ENCODE peak calls at places on chromosomes 2 and 18, in nine cellular contexts. R is heart left ventricle; X is fibroblast of lung; H is tibial nerve; U is stomach; P is cardiac muscle cell; Z is CD4-positive, CD25-positive, alpha-beta regulatory T cell; E is ovary; G is tibial artery. O is an unnamed sample.

GRCh38 chr2:62216113-62216512 is 20.2 kb downstream of the B3GNT2 start:
- DNase-seq in U (no peak), G (no peak), P (no peak), Z (no peak), E (peak; percentile 29), R (no peak), X (no peak), H (no peak), O (no peak)

GRCh38 chr2:203330434-203330833 is 2.2 kb downstream of the ABI2 start:
- DNase-seq in H (no peak), P (peak; percentile 71), E (no peak), Z (no peak), R (no peak), G (no peak), U (no peak), X (peak; percentile 45), O (no peak)

GRCh38 chr2:27216416-27217137 is 592 bp upstream of the CAD start:
- DNase-seq in G (peak; percentile 56), P (no peak), H (no peak), R (no peak), E (no peak), X (no peak), U (no peak), Z (no peak), O (peak; percentile 41)

GRCh38 chr2:227214622-227215041 is 50.2 kb downstream of the COL4A3 start:
- DNase-seq in G (no peak), P (no peak), Z (no peak), U (no peak), H (no peak), E (no peak), R (no peak), X (peak; percentile 65), O (no peak)

GRCh38 chr2:105546623-105546964 is 147.7 kb upstream of the FHL2 start:
- DNase-seq in H (no peak), U (no peak), R (no peak), Z (peak; percentile 72), X (no peak), G (no peak), E (no peak), P (no peak), O (no peak)

GRCh38 chr2:120466704-120467054 is 120.7 kb downstream of the INHBB start:
- DNase-seq in E (no peak), X (no peak), G (peak; percentile 10), U (no peak), R (no peak), H (no peak), Z (no peak), P (no peak), O (no peak)

GRCh38 chr2:51165534-51166260 is 133.8 kb upstream of the NRXN1 start:
- DNase-seq in E (no peak), U (no peak), R (no peak), G (no peak), P (peak; percentile 3), H (no peak), Z (no peak), X (no peak), O (no peak)

GRCh38 chr18:61545281-61546245 is 212.3 kb downstream of the CDH20 start:
- DNase-seq in H (no peak), U (no peak), E (no peak), G (no peak), Z (no peak), P (no peak), R (no peak), X (no peak), O (no peak)

GRCh38 chr2:41698787-41699422 is 348.9 kb upstream of the PKDCC start:
- DNase-seq in P (peak; percentile 45), G (peak; percentile 68), H (peak; percentile 24), X (peak; percentile 1), U (no peak), E (peak; percentile 50), R (peak; percentile 44), Z (peak; percentile 16), O (no peak)

GRCh38 chr2:197240713-197241050 is 69.9 kb downstream of the ANKRD44 start:
- DNase-seq in U (no peak), G (no peak), R (no peak), X (no peak), Z (no peak), E (no peak), P (no peak), H (no peak), O (no peak)

GRCh38 chr18:33605250-33605649 is 27.2 kb downstream of the ASXL3 start:
- DNase-seq in E (no peak), P (no peak), Z (no peak), G (no peak), U (no peak), X (no peak), H (no peak), R (no peak), O (no peak)

GRCh38 chr18:49884959-49885358 is 71.6 kb upstream of the ACAA2 start:
- DNase-seq in X (peak; percentile 10), E (no peak), Z (no peak), U (no peak), R (no peak), P (no peak), G (no peak), H (no peak), O (no peak)
- H3K4me3 ChIP-seq in X (no peak overlapping the region), E (no peak overlapping the region), Z (no peak overlapping the region), U (no peak overlapping the region), R (no peak overlapping the region), P (no peak overlapping the region), G (no peak overlapping the region), H (no peak overlapping the region), O (no peak overlapping the region)

GRCh38 chr2:240425697-240426096 is 9.8 kb upstream of the GPC1 start:
- DNase-seq in R (no peak), Z (no peak), E (no peak), G (no peak), P (no peak), U (peak; percentile 3), H (no peak), X (no peak), O (no peak)

GRCh38 chr2:240428245-240428644 is 7.2 kb upstream of the GPC1 start:
- DNase-seq in G (no peak), X (no peak), U (no peak), P (no peak), R (no peak), Z (no peak), H (no peak), E (no peak), O (no peak)

GRCh38 chr2:240427729-240428128 is 7.7 kb upstream of the GPC1 start:
- DNase-seq in H (no peak), Z (no peak), X (no peak), U (no peak), E (no peak), P (no peak), R (no peak), G (no peak), O (no peak)

GRCh38 chr2:240425236-240425615 is 10.2 kb upstream of the GPC1 start:
- DNase-seq in Z (no peak), X (no peak), G (no peak), R (no peak), P (no peak), H (no peak), U (peak; percentile 17), E (no peak), O (no peak)

DNA sequence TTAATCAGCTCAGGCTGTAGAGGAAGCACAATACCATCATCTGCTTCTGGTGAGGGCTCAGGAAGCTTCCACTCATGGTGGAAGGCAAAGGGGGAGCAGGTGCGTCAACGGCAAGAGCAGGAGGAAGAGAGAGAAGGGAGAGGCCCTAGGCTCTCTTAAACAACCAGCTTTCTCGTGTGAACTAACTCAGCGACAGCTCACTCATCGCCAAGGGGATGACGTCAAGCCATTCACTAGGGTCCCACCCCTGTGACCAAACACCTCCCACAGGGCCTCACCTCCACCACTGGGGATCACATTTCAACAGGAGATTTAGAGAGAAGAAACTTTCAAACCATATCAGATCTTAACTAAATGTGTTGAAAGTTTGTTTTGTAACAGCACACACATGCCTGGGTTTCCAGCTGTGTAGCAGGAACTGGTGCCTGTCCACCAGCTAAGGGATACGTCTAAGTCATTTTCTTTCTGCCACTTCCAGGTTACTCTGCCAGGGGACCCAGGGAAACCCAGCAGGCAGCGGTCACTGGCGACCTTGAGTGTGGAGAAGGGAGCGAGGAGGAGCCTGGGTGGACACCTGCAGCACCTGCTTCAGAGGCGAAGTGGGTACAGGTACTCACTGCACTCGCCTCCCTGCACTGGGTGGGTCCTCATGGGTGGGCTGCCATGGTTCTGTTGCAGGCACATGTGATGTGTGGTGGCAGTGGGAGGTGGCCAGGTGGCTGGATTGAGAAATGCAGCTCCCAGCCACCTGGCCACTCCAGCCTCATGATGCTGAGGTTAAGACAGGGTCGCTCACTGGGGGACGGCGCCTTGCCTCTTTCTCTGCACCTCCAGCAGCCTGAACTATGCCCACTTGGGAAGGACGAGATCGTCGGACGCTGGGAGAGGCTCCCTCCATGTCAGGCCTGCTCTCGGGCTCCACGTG is 8.4 kb upstream of the GPC1 start:
- DNase-seq in Z (no peak), P (peak; percentile 74), G (peak; percentile 59), H (no peak), X (peak; percentile 57), U (peak; percentile 41), E (no peak), R (no peak), O (peak; percentile 40)
- H3K27ac ChIP-seq in Z (no peak overlapping the region), P (no peak overlapping the region), G (no peak overlapping the region), H (no peak overlapping the region), X (no peak overlapping the region), U (peak overlapping the region; percentile 53), E (no peak overlapping the region), R (no peak overlapping the region), O (no peak overlapping the region)

DNA sequence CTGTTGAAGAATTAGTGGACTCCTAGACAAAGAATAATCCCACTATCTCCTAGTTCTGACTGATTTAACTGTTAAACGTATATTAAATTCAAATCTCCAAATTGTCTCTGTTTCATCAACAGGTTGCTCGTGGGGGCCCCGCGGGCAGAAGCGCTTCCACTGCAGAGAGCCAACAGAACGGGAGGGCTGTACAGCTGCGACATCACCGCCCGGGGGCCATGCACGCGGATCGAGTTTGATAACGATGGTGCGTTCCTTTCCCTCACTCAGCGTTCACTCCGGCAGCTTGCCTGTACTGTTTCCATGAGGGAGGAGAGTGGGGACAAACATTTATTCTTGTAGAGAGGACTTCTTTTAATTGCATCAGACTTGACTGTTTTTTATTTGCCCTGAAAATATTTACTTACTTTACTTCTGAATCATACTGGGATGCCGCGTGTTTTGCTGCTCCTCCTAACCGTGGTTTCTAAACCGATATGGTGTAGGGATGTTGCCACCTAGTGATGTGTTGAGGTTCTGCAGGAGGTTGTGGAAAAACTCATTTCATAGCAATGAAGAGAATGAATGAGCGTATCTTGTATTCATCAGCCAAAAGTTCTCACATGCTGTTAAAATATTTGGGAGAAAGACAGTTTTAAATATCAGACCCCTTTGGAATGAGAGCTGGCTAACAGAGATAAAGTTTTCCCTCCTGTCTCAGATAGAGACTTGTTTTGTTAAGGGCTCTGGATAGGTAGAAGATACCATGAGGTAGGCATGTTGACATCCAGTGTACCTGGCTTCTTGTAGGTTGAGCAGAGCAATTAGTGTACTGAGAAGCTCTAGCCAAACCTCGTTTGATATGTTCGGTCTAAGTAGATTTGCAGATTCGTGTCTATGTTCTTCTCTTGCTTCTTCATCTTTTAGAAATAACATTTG is 38.3 kb downstream of the ITGA6 start:
- DNase-seq in G (no peak), P (peak; percentile 88), Z (peak; percentile 88), H (peak; percentile 84), U (peak; percentile 82), E (peak; percentile 85), R (peak; percentile 54), X (peak; percentile 70), O (peak; percentile 69)
- H3K4me3 ChIP-seq in G (peak overlapping the region; percentile 36), P (no peak overlapping the region), Z (peak overlapping the region; percentile 74), H (no peak overlapping the region), U (peak overlapping the region; percentile 12), E (peak overlapping the region; percentile 0), R (peak overlapping the region; percentile 9), X (peak overlapping the region; percentile 62), O (no peak overlapping the region)

GRCh38 chr18:29712785-29713184 is 1329.8 kb downstream of the DSC3 start:
- DNase-seq in U (no peak), Z (no peak), P (no peak), R (no peak), H (no peak), X (peak; percentile 55), E (no peak), G (no peak), O (no peak)

GRCh38 chr18:29711931-29712330 is 1330.6 kb downstream of the DSC3 start:
- DNase-seq in X (no peak), H (no peak), R (no peak), P (no peak), G (no peak), Z (no peak), U (no peak), E (no peak), O (no peak)
- H3K27ac ChIP-seq in X (no peak overlapping the region), H (no peak overlapping the region), R (no peak overlapping the region), P (no peak overlapping the region), G (no peak overlapping the region), Z (no peak overlapping the region), U (no peak overlapping the region), E (no peak overlapping the region), O (no peak overlapping the region)

O was measured in right lobe of liver.